ENCODE peak calls at places on chromosomes 7 and 10, in four cellular contexts. N is lower leg skin, U is body of pancreas, G is endothelial cell of umbilical vein. Z is an unnamed sample.

GRCh38 chr10:133309111-133309719 is 501 bp downstream of the ZNF511 start:
- DNase-seq in N (peak), U (peak), G (peak), Z (peak)

GRCh38 chr7:28688651-28689050 is 269.5 kb downstream of the TRIL start:
- DNase-seq in N (no peak), U (no peak), G (peak), Z (no peak)

GRCh38 chr7:138607216-138608126 is 93.7 kb downstream of the SVOPL start:
- DNase-seq in N (no peak), U (no peak), G (no peak), Z (no peak)

GRCh38 chr7:12888727-12889126 is 201.3 kb downstream of the ARL4A start:
- DNase-seq in N (no peak), U (no peak), G (peak), Z (no peak)

GRCh38 chr7:7177044-7177517 is 5.3 kb upstream of the C1GALT1 start:
- DNase-seq in N (no peak), U (no peak), G (peak), Z (no peak)

GRCh38 chr10:32112055-32112454 is 55.8 kb upstream of the KIF5B start:
- DNase-seq in N (no peak), U (no peak), G (peak), Z (no peak)

GRCh38 chr10:86343761-86344160 is 22.8 kb downstream of the GRID1 start:
- DNase-seq in N (no peak), U (peak), G (no peak), Z (no peak)

GRCh38 chr7:68994841-68995240 is 603.4 kb upstream of the AUTS2 start:
- DNase-seq in N (no peak), U (no peak), G (no peak), Z (no peak)

GRCh38 chr7:121079425-121080169 is 91.1 kb downstream of the CPED1 start:
- DNase-seq in N (no peak), U (no peak), G (no peak), Z (no peak)

GRCh38 chr7:42227523-42227922 is 9.5 kb downstream of the GLI3 start:
- DNase-seq in N (no peak), U (no peak), G (no peak), Z (no peak)

GRCh38 chr10:44990965-44991364 is 9.8 kb upstream of the ZNF22 start:
- DNase-seq in N (peak), U (no peak), G (no peak), Z (no peak)

GRCh38 chr7:154242709-154243108 is 190.5 kb downstream of the DPP6 start:
- DNase-seq in N (no peak), U (no peak), G (no peak), Z (peak)

GRCh38 chr7:98078197-98078870 is 28.3 kb upstream of the LMTK2 start:
- DNase-seq in N (no peak), U (peak), G (no peak), Z (peak)

GRCh38 chr7:94696981-94697670 is 41.2 kb upstream of the SGCE start:
- DNase-seq in N (peak), U (peak), G (peak), Z (no peak)

GRCh38 chr10:37856881-37857286 is 526 bp downstream of the ZNF248 start:
- DNase-seq in N (peak), U (peak), G (no peak), Z (no peak)

GRCh38 chr10:99521474-99522077 is 11.2 kb upstream of the NKX2-3 start:
- DNase-seq in N (no peak), U (no peak), G (no peak), Z (no peak)

GRCh38 chr10:114215033-114215432 is 24.0 kb upstream of the VWA2 start:
- DNase-seq in N (no peak), U (no peak), G (no peak), Z (no peak)

GRCh38 chr10:61944445-61945123 is 43.1 kb downstream of the ARID5B start:
- DNase-seq in N (no peak), U (no peak), G (no peak), Z (no peak)

GRCh38 chr7:41998041-41998440 is 239.0 kb downstream of the GLI3 start:
- DNase-seq in N (no peak), U (no peak), G (no peak), Z (no peak)

GRCh38 chr10:80464557-80465466 is 10.7 kb downstream of the TSPAN14 start:
- DNase-seq in N (no peak), U (peak), G (peak), Z (no peak)

GRCh38 chr7:98943336-98943735 is 65.0 kb downstream of the TRRAP start:
- DNase-seq in N (no peak), U (no peak), G (no peak), Z (no peak)

GRCh38 chr10:102504179-102504975 is 605 bp downstream of the SUFU start:
- DNase-seq in N (peak), U (peak), G (peak), Z (no peak)

GRCh38 chr10:90579602-90580242 is 278.1 kb downstream of the HTR7 start:
- DNase-seq in N (no peak), U (no peak), G (peak), Z (no peak)

GRCh38 chr10:98257961-98258360 is 10.0 kb downstream of the LOXL4 start:
- DNase-seq in N (no peak), U (no peak), G (no peak), Z (no peak)

GRCh38 chr7:47991741-47992311 is 12.4 kb upstream of the HUS1 start:
- DNase-seq in N (peak), U (peak), G (peak), Z (peak)

GRCh38 chr7:11548532-11548931 is 283.5 kb downstream of the THSD7A start:
- DNase-seq in N (no peak), U (no peak), G (no peak), Z (no peak)

GRCh38 chr7:143145-143751 is 49.1 kb upstream of the FAM20C start:
- DNase-seq in N (no peak), U (no peak), G (no peak), Z (no peak)

GRCh38 chr7:113175525-113176097 is 57.3 kb upstream of the SMIM30 start:
- DNase-seq in N (no peak), U (no peak), G (no peak), Z (no peak)

GRCh38 chr10:100370976-100371706 is 24.1 kb downstream of the SCD start:
- DNase-seq in N (peak), U (peak), G (peak), Z (peak)

GRCh38 chr10:23439920-23440875 is 1.3 kb downstream of the OTUD1 start:
- DNase-seq in N (no peak), U (peak), G (peak), Z (no peak)

GRCh38 chr7:90788057-90788456 is 191.9 kb downstream of the CDK14 start:
- DNase-seq in N (no peak), U (no peak), G (no peak), Z (no peak)

GRCh38 chr10:120514035-120514620 is 57.1 kb downstream of the PLPP4 start:
- DNase-seq in N (no peak), U (no peak), G (peak), Z (peak)

GRCh38 chr7:11153694-11154093 is 180.0 kb downstream of the PHF14 start:
- DNase-seq in N (no peak), U (no peak), G (no peak), Z (no peak)

DNA sequence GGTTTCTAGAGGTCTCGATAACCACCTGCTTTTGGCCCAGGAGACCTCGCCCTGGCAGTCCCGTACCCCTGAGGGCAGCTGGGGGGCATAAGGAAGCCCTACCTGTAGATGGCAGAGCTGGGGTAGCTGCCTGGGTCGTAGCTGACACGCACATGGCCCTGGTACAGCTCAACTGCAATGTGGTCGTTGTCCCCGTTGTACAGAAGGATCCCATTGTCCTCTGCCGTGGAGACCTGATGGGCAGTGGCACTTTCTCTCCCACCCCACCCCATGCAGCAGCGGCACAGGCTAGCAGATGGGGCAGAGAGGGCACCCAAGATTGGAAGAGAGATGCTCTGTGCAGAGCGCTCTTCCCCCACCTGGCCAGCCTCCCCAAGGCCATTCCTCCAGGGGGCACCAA is 172.5 kb downstream of the LCOR start:
- DNase-seq in N (no peak), U (no peak), G (no peak), Z (no peak)
- H3K4me3 ChIP-seq in N (no peak), U (no peak), G (no peak), Z (no peak)

GRCh38 chr10:72259491-72260214 is 14.1 kb upstream of the DDIT4 start:
- DNase-seq in N (no peak), U (no peak), G (no peak), Z (no peak)

GRCh38 chr10:72261323-72262018 is 12.3 kb upstream of the DDIT4 start:
- DNase-seq in N (no peak), U (peak), G (peak), Z (no peak)

GRCh38 chr10:72258617-72259016 is 15.1 kb upstream of the DDIT4 start:
- DNase-seq in N (no peak), U (no peak), G (no peak), Z (no peak)

GRCh38 chr10:72260215-72260587 is 13.5 kb upstream of the DDIT4 start:
- DNase-seq in N (no peak), U (no peak), G (no peak), Z (no peak)

GRCh38 chr10:72260588-72261322 is 13.0 kb upstream of the DDIT4 start:
- DNase-seq in N (peak), U (peak), G (peak), Z (peak)
- TF ChIP-seq POLR2A in N (no peak), U (no peak), G (no peak), Z (no peak)

GRCh38 chr10:52313350-52314006 is 603 bp upstream of the DKK1 start:
- DNase-seq in N (no peak), U (no peak), G (peak), Z (no peak)

GRCh38 chr10:52316005-52316404 is 1.9 kb downstream of the DKK1 start:
- DNase-seq in N (no peak), U (no peak), G (peak), Z (no peak)

GRCh38 chr10:52312999-52313349 is 1.1 kb upstream of the DKK1 start:
- DNase-seq in N (no peak), U (no peak), G (no peak), Z (no peak)

GRCh38 chr10:52314822-52315552 is 906 bp downstream of the DKK1 start:
- DNase-seq in N (no peak), U (no peak), G (no peak), Z (no peak)

DNA sequence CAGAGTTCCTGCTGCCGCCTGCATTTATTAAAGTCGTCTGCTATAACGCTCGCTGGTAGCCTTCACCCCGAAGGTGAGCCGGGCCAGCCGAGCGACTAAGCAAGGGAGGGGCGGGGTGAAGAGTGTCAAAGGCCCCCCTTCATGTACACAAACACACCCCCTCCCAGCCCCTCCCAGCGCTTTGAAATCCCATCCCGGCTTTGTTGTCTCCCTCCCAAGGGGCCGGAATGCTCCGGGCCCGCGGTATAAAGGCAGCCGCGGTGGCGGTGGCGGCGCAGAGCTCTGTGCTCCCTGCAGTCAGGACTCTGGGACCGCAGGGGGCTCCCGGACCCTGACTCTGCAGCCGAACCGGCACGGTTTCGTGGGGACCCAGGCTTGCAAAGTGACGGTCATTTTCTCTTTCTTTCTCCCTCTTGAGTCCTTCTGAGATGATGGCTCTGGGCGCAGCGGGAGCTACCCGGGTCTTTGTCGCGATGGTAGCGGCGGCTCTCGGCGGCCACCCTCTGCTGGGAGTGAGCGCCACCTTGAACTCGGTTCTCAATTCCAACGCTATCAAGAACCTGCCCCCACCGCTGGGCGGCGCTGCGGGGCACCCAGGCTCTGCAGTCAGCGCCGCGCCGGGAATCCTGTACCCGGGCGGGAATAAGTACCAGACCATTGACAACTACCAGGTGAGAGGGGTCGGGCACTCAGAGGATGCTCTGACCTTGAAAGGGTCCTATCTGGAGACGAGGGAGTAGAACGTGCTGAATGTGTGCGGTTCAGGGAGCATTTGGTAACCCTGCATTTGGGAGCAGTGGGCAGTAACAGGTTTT is at the start of gene DKK1:
- DNase-seq in N (peak), U (peak), G (peak), Z (no peak)
- H3K4me3 ChIP-seq in N (peak), U (peak), G (peak), Z (peak)

DNA sequence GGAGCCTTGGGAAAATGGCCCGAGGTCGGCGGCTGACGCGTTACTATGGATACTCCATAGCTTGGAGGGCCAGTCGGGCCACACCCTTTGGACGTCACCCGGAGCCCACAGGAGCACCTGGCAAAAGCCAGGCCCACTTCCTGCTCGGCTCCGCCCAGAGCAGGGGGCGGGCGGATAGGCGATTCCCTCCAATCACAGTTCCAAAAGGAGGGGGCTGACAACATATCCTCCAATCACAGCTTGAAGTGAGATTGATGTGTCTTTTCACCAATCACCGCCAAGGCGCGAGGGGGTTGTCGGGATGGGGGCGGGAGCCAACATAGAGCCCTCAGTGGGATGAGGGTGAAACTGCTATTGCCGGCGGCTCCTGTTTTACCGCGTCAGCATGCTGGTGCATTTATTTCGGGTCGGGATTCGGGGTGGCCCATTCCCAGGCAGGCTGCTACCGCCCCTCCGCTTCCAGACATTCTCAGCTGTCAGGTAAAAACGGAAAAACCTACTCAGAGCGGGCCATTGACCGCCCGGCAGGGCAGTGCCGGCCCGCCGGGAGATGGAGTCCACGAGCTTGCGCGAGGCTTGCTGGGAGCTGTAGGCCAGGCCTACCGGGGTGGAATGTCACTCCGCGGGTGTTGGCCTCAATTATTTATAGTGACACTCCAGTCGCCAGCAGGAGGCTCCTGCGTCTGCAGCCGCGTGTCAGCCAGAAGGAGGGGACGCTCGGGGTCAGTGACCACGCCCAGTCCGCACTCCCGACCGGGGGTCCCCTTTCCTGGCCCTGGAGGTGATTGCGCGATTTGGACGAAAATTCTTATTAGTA is at the start of gene ABCB8:
- DNase-seq in N (peak), U (peak), G (peak), Z (peak)
- TF ChIP-seq POLR2A in N (no peak), U (no peak), G (peak), Z (peak)

Z was measured in esophagus muscularis mucosa.